ENCODE peak calls at places on chromosomes 1 and 21, in five cellular contexts. L is suprapubic skin, B is Kasumi-1, Z is lower leg skin, A is NCI-H446 treated with DMSO at 0.1 percent for 48 hours. Y is an unnamed sample.

GRCh38 chr1:161166669-161167548 is 683 bp downstream of the PPOX start:
- DNase-seq in L (no peak), B (peak; percentile 21), Z (no peak), A (no peak), Y (no peak)

GRCh38 chr1:225119307-225119706 is 189.8 kb downstream of the DNAH14 start:
- DNase-seq in L (no peak), B (no peak), Z (no peak), A (no peak), Y (no peak)

GRCh38 chr1:64403331-64403730 is 66.6 kb upstream of the CACHD1 start:
- DNase-seq in L (no peak), B (no peak), Z (no peak), A (no peak), Y (no peak)

GRCh38 chr21:15978158-15978805 is 248.5 kb downstream of the USP25 start:
- DNase-seq in L (no peak), B (no peak), Z (no peak), A (no peak), Y (no peak)

GRCh38 chr1:163896001-163896400 is 574.2 kb downstream of the NUF2 start:
- DNase-seq in L (no peak), B (no peak), Z (no peak), A (no peak), Y (no peak)

GRCh38 chr1:3105167-3105863 is 36.3 kb downstream of the PRDM16 start:
- DNase-seq in L (no peak), B (no peak), Z (no peak), A (no peak), Y (no peak)

GRCh38 chr1:90707363-90707710 is 9.8 kb downstream of the BARHL2 start:
- DNase-seq in L (peak; percentile 79), B (peak; percentile 64), Z (no peak), A (no peak), Y (no peak)

GRCh38 chr1:189775343-189775742 is 702.3 kb downstream of the BRINP3 start:
- DNase-seq in L (no peak), B (no peak), Z (no peak), A (peak; percentile 9), Y (no peak)

GRCh38 chr1:11550664-11551283 is 71.8 kb downstream of the DISP3 start:
- DNase-seq in L (no peak), B (peak; percentile 76), Z (no peak), A (no peak), Y (no peak)

GRCh38 chr1:85182700-85183099 is 18.1 kb downstream of the SYDE2 start:
- DNase-seq in L (no peak), B (no peak), Z (no peak), A (no peak), Y (no peak)

GRCh38 chr1:181014431-181015257 is 8.0 kb downstream of the STX6 start:
- DNase-seq in L (no peak), B (no peak), Z (no peak), A (no peak), Y (no peak)

GRCh38 chr1:43671626-43672330 is 21.8 kb downstream of the KDM4A start:
- DNase-seq in L (no peak), B (no peak), Z (no peak), A (no peak), Y (no peak)

GRCh38 chr1:65022264-65022663 is 55.9 kb upstream of the JAK1 start:
- DNase-seq in L (no peak), B (no peak), Z (no peak), A (no peak), Y (no peak)

GRCh38 chr1:52602328-52603300 is at the start of gene GPX7:
- DNase-seq in L (no peak), B (peak; percentile 45), Z (no peak), A (peak; percentile 20), Y (no peak)

GRCh38 chr1:3879099-3879498 is 21.0 kb downstream of the C1orf174 start:
- DNase-seq in L (no peak), B (no peak), Z (no peak), A (no peak), Y (no peak)

GRCh38 chr1:85090225-85090624 is 41.9 kb upstream of the MCOLN3 start:
- DNase-seq in L (no peak), B (no peak), Z (no peak), A (no peak), Y (no peak)

GRCh38 chr1:247324913-247325312 is 6.8 kb downstream of the ZNF496 start:
- DNase-seq in L (no peak), B (no peak), Z (no peak), A (no peak), Y (no peak)

GRCh38 chr1:88079036-88079435 is 605.0 kb upstream of the PKN2 start:
- DNase-seq in L (no peak), B (no peak), Z (no peak), A (no peak), Y (no peak)

GRCh38 chr1:55044617-55045397 is 5.5 kb downstream of the PCSK9 start:
- DNase-seq in L (no peak), B (no peak), Z (no peak), A (no peak), Y (no peak)

Y was measured in NCI-H524 treated with DMSO at 0.1 percent for 48 hours.